ENCODE peak calls at places on chromosomes 4 and X, in four cellular contexts. V is foreskin keratinocyte, H is chondrocyte, J is ascending aorta. M is an unnamed sample.

GRCh38 chr4:97139796-97140195 is 1003.5 kb downstream of the STPG2 start:
- DNase-seq in J (no peak), H (no peak), V (peak), M (no peak)

GRCh38 chr4:138259801-138260200 is 17.7 kb upstream of the SLC7A11 start:
- DNase-seq in V (peak), H (no peak), J (no peak), M (peak)

GRCh38 chrX:77930581-77930980 is 20.1 kb downstream of the ATP7A start:
- DNase-seq in H (no peak), V (no peak), J (no peak), M (no peak)

GRCh38 chr4:155768370-155768769 is 9.5 kb downstream of the GUCY1B1 start:
- DNase-seq in J (no peak), H (no peak), V (no peak), M (no peak)

GRCh38 chr4:181046809-181047208 is 1196.4 kb upstream of the TENM3 start:
- DNase-seq in J (no peak), V (no peak), H (no peak), M (no peak)

GRCh38 chr4:38805530-38806145 is 1.0 kb upstream of the TLR1 start:
- DNase-seq in H (no peak), J (no peak), V (no peak), M (peak)

GRCh38 chr4:169244210-169244609 is 26.5 kb downstream of the SH3RF1 start:
- DNase-seq in J (no peak), H (no peak), V (no peak), M (peak)

GRCh38 chr4:2817136-2817535 is 24.3 kb downstream of the SH3BP2 start:
- DNase-seq in V (no peak), H (no peak), J (no peak), M (no peak)

GRCh38 chr4:183177001-183177400 is 77.9 kb downstream of the WWC2 start:
- DNase-seq in V (no peak), H (no peak), J (no peak), M (no peak)

GRCh38 chr4:8768357-8768999 is 103.2 kb downstream of the HMX1 start:
- DNase-seq in J (no peak), H (peak), V (no peak), M (no peak)

GRCh38 chr4:94671113-94671512 is 86.6 kb upstream of the BMPR1B start:
- DNase-seq in H (no peak), V (no peak), J (no peak), M (no peak)

GRCh38 chrX:151958101-151958500 is 16.4 kb downstream of the GABRE start:
- DNase-seq in J (peak), V (no peak), H (no peak), M (no peak)

GRCh38 chr4:52982246-52982950 is 120.3 kb downstream of the RASL11B start:
- DNase-seq in J (no peak), V (no peak), H (no peak), M (peak)

GRCh38 chrX:2397648-2398340 is 103.0 kb downstream of the DHRSX start:
- DNase-seq in H (no peak), V (peak), J (no peak), M (peak)

GRCh38 chrX:1425381-1425780 is 27.3 kb downstream of the ASMTL start:
- DNase-seq in J (no peak), V (no peak), H (peak), M (no peak)

GRCh38 chrX:80747832-80748231 is 61.8 kb downstream of the BRWD3 start:
- DNase-seq in V (no peak), H (no peak), J (no peak), M (no peak)

GRCh38 chr4:150799207-150799606 is 215.9 kb downstream of the LRBA start:
- DNase-seq in H (no peak), J (no peak), V (no peak), M (no peak)
- TF ChIP-seq CTCF in H (peak), J (no peak), V (peak), M (peak)

GRCh38 chr4:7089211-7089964 is 21.5 kb upstream of the GRPEL1 start:
- DNase-seq in H (no peak), V (no peak), J (peak), M (no peak)

GRCh38 chr4:7087036-7087435 is 19.2 kb upstream of the GRPEL1 start:
- DNase-seq in H (no peak), V (no peak), J (no peak), M (no peak)

GRCh38 chr4:7083597-7084563 is 16.0 kb upstream of the GRPEL1 start:
- DNase-seq in H (no peak), V (no peak), J (no peak), M (no peak)

GRCh38 chr4:7086384-7086783 is 18.5 kb upstream of the GRPEL1 start:
- DNase-seq in V (no peak), J (no peak), H (no peak), M (no peak)
- TF ChIP-seq CTCF in V (no peak), J (no peak), H (no peak), M (no peak)

GRCh38 chr4:24192018-24192641 is 302.3 kb upstream of the PPARGC1A start:
- DNase-seq in J (no peak), H (no peak), V (no peak), M (no peak)

GRCh38 chr4:24197891-24198290 is 308.0 kb upstream of the PPARGC1A start:
- DNase-seq in J (no peak), H (no peak), V (no peak), M (no peak)

GRCh38 chr4:24196785-24197184 is 306.9 kb upstream of the PPARGC1A start:
- DNase-seq in V (no peak), H (no peak), J (no peak), M (no peak)

GRCh38 chr4:24195976-24196736 is 306.3 kb upstream of the PPARGC1A start:
- DNase-seq in J (no peak), H (no peak), V (no peak), M (no peak)
- TF ChIP-seq CTCF in J (no peak), H (peak), V (no peak), M (no peak)

DNA sequence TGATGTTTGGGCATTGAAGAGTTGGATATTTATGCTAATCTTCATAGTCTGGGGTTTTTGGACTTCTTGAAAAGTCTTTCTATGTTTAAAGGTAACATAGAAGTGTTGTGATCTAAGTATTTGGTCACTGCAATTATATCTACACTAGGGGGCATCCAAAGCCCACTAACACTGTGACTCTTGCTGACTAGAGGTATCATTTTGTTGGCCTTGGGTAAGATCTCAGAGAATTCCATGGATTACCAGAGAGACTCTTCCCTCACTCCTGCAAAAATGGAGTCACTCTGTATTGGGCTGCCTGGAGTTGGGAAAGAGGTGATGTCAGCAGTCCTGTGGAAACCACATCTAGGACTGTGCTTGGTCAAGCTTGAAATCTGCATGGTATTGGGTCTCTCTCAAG is 1077.6 kb downstream of the FAM133A start:
- DNase-seq in V (no peak), H (no peak), J (no peak), M (no peak)
- TF ChIP-seq CTCF in V (no peak), H (no peak), J (no peak), M (no peak)

GRCh38 chr4:140309124-140309870 is 64.1 kb upstream of the SCOC start:
- DNase-seq in V (peak), H (no peak), J (no peak), M (peak)
- TF ChIP-seq CTCF in V (peak), H (peak), J (no peak), M (no peak)

DNA sequence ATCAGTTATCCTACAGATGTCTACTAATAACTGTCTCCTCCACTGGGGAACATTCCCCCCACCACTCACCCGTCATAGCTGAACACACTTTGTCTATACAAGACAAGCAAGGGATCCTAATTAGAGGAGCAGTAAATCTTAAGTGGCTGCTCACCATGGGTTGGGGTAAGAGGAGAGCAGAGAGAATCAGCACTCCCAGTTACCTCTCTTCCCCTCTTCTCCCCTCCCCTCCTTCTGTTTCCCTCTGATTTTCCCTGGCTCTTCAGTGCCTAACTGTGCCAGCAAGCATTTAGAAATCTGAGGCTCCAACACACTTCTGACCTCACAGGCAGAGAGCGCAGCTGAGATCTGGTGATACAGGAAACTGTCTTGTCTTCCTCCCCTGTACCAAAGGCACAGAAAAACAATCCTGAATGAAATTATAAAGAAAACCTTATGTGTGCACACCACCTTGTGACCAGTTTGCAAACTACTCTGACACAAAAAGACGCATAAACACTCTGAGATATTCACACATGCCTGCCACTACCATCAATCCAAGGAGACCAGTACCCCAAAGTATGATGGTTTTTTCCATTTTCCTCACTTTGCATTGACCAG is 82.5 kb upstream of the SMIM10 start:
- DNase-seq in H (no peak), J (no peak), V (no peak), M (peak)
- TF ChIP-seq CTCF in H (peak), J (no peak), V (peak), M (peak)

GRCh38 chrX:23901805-23902204 is 5.9 kb downstream of the APOO start:
- DNase-seq in H (no peak), J (peak), V (no peak), M (peak)
- TF ChIP-seq CTCF in H (peak), J (peak), V (peak), M (peak)

GRCh38 chrX:119692241-119693031 is 532 bp downstream of the SEPTIN6 start:
- DNase-seq in H (no peak), J (no peak), V (no peak), M (peak)
- TF ChIP-seq CTCF in H (peak), J (no peak), V (no peak), M (peak)

DNA sequence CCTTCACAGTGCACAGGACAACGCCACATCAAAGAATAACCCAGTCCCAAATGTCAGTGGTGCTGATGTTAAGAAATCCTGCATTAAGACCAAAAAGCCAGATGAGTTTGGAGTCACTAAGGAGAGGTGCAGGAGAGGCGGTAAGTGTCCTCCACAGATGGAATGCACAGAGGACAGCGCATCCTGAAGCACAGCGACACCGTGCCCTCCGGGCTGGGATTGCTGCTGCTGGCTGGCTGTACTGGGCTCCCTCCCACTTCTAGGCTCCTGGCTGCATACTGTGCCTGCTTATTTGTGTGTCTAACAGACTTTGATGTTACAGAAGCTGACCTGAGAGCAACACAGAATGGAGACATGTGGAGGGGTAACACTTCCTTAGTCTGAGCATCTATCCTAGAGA is 325.6 kb upstream of the BOD1L1 start:
- DNase-seq in V (no peak), H (no peak), J (no peak), M (no peak)
- TF ChIP-seq CTCF in V (peak), H (peak), J (no peak), M (no peak)